ENCODE peak calls at places on chromosomes 5 and 9, in ten cellular contexts. G, D, I, C, P, X, W, Y, V and T are unnamed samples.

GRCh38 chr9:592225-592624 is 249.3 kb upstream of the DMRT1 start:
- DNase-seq in G (no peak), D (no peak), I (no peak), C (no peak), P (no peak), X (no peak), W (no peak), Y (no peak), V (no peak), T (no peak)

GRCh38 chr9:120902824-120903608 is 23.6 kb downstream of the TRAF1 start:
- DNase-seq in G (no peak), D (no peak), I (no peak), C (no peak), P (no peak), X (peak), W (no peak), Y (no peak), V (no peak), T (no peak)

GRCh38 chr5:77873239-77873638 is 97.1 kb upstream of the TBCA start:
- DNase-seq in G (no peak), D (no peak), I (no peak), C (no peak), P (no peak), X (no peak), W (no peak), Y (no peak), V (no peak), T (no peak)

GRCh38 chr5:26482076-26482816 is 556.1 kb downstream of the CDH9 start:
- DNase-seq in G (peak), D (no peak), I (no peak), C (no peak), P (no peak), X (no peak), W (no peak), Y (no peak), V (no peak), T (no peak)

GRCh38 chr9:76136986-76137385 is 246.5 kb downstream of the PCSK5 start:
- DNase-seq in G (no peak), D (no peak), I (no peak), C (no peak), P (no peak), X (no peak), W (no peak), Y (no peak), V (no peak), T (peak)

GRCh38 chr9:7979591-7979990 is 180.0 kb upstream of the DMAC1 start:
- DNase-seq in G (no peak), D (no peak), I (no peak), C (no peak), P (no peak), X (no peak), W (no peak), Y (no peak), V (no peak), T (no peak)

GRCh38 chr9:6680797-6681146 is 35.2 kb upstream of the GLDC start:
- DNase-seq in G (peak), D (peak), I (peak), C (peak), P (no peak), X (no peak), W (peak), Y (peak), V (peak), T (peak)

GRCh38 chr9:131008563-131008908 is 438 bp upstream of the LAMC3 start:
- DNase-seq in G (no peak), D (no peak), I (no peak), C (no peak), P (no peak), X (no peak), W (no peak), Y (no peak), V (no peak), T (no peak)

GRCh38 chr5:34682926-34683623 is 26.9 kb downstream of the RAI14 start:
- DNase-seq in G (no peak), D (no peak), I (no peak), C (no peak), P (no peak), X (no peak), W (no peak), Y (no peak), V (no peak), T (no peak)

GRCh38 chr9:127130661-127131538 is 8.5 kb upstream of the ANGPTL2 start:
- DNase-seq in G (no peak), D (no peak), I (no peak), C (no peak), P (peak), X (peak), W (no peak), Y (no peak), V (no peak), T (peak)

GRCh38 chr5:93578813-93579560 is 2.0 kb downstream of the NR2F1-AS1 start:
- DNase-seq in G (no peak), D (peak), I (no peak), C (no peak), P (peak), X (peak), W (no peak), Y (no peak), V (no peak), T (peak)

GRCh38 chr5:71653119-71653518 is 66.0 kb upstream of the CARTPT start:
- DNase-seq in G (peak), D (no peak), I (no peak), C (no peak), P (no peak), X (no peak), W (no peak), Y (no peak), V (no peak), T (no peak)

GRCh38 chr9:132160802-132161742 is 786 bp upstream of the NTNG2 start:
- DNase-seq in G (peak), D (peak), I (no peak), C (no peak), P (no peak), X (no peak), W (peak), Y (peak), V (no peak), T (peak)

GRCh38 chr9:32581512-32582143 is 8.7 kb upstream of the NDUFB6 start:
- DNase-seq in G (peak), D (peak), I (peak), C (no peak), P (no peak), X (no peak), W (peak), Y (no peak), V (peak), T (peak)

GRCh38 chr5:132853323-132853722 is 12.9 kb downstream of the GDF9 start:
- DNase-seq in G (no peak), D (no peak), I (no peak), C (no peak), P (no peak), X (no peak), W (no peak), Y (no peak), V (no peak), T (no peak)

GRCh38 chr9:6113312-6113711 is 97.9 kb upstream of the RANBP6 start:
- DNase-seq in G (no peak), D (no peak), I (no peak), C (no peak), P (no peak), X (no peak), W (no peak), Y (no peak), V (no peak), T (no peak)

GRCh38 chr5:111998871-111999270 is 241.9 kb upstream of the NREP start:
- DNase-seq in G (no peak), D (no peak), I (no peak), C (no peak), P (no peak), X (no peak), W (no peak), Y (no peak), V (no peak), T (no peak)

GRCh38 chr9:95626885-95627558 is 110.3 kb upstream of the PTCH1 start:
- DNase-seq in G (no peak), D (peak), I (no peak), C (peak), P (peak), X (peak), W (no peak), Y (no peak), V (no peak), T (peak)

GRCh38 chr9:136438909-136439549 is 616 bp downstream of the INPP5E start:
- DNase-seq in G (no peak), D (peak), I (peak), C (peak), P (no peak), X (no peak), W (peak), Y (peak), V (peak), T (peak)

GRCh38 chr5:71938886-71939285 is 168.4 kb upstream of the MAP1B start:
- DNase-seq in G (peak), D (no peak), I (no peak), C (no peak), P (no peak), X (no peak), W (no peak), Y (no peak), V (no peak), T (no peak)

GRCh38 chr9:35616681-35617459 is 1.3 kb downstream of the CD72 start:
- DNase-seq in G (no peak), D (peak), I (peak), C (peak), P (peak), X (peak), W (peak), Y (peak), V (peak), T (no peak)

GRCh38 chr9:70013598-70014196 is 30.0 kb upstream of the MAMDC2 start:
- DNase-seq in G (peak), D (no peak), I (no peak), C (no peak), P (peak), X (no peak), W (no peak), Y (no peak), V (no peak), T (no peak)

GRCh38 chr5:176676361-176676824 is 29.1 kb downstream of the TSPAN17 start:
- DNase-seq in G (no peak), D (no peak), I (no peak), C (no peak), P (no peak), X (no peak), W (no peak), Y (no peak), V (no peak), T (peak)

GRCh38 chr9:129357773-129358250 is 179.8 kb upstream of the IER5L start:
- DNase-seq in G (no peak), D (no peak), I (no peak), C (no peak), P (no peak), X (no peak), W (no peak), Y (no peak), V (no peak), T (no peak)

GRCh38 chr9:128144239-128145181 is 4.7 kb upstream of the LCN2 start:
- DNase-seq in G (no peak), D (no peak), I (no peak), C (no peak), P (no peak), X (no peak), W (no peak), Y (no peak), V (no peak), T (no peak)

GRCh38 chr5:166367391-166367790 is 1924.1 kb upstream of the WWC1 start:
- DNase-seq in G (no peak), D (no peak), I (no peak), C (no peak), P (no peak), X (no peak), W (no peak), Y (no peak), V (no peak), T (no peak)

GRCh38 chr5:56175465-56175864 is 57.7 kb downstream of the ANKRD55 start:
- DNase-seq in G (no peak), D (no peak), I (no peak), C (no peak), P (peak), X (no peak), W (no peak), Y (no peak), V (no peak), T (peak)

GRCh38 chr9:91043041-91043740 is 241.6 kb downstream of the SYK start:
- DNase-seq in G (no peak), D (no peak), I (no peak), C (no peak), P (no peak), X (peak), W (no peak), Y (no peak), V (no peak), T (no peak)

GRCh38 chr9:16247188-16247875 is 623.1 kb downstream of the BNC2 start:
- DNase-seq in G (no peak), D (no peak), I (no peak), C (no peak), P (no peak), X (no peak), W (no peak), Y (no peak), V (no peak), T (no peak)

GRCh38 chr5:57698785-57699184 is 216.2 kb upstream of the ACTBL2 start:
- DNase-seq in G (peak), D (no peak), I (no peak), C (no peak), P (no peak), X (no peak), W (no peak), Y (no peak), V (no peak), T (no peak)

GRCh38 chr9:91274950-91275349 is 86.8 kb downstream of the AUH start:
- DNase-seq in G (no peak), D (no peak), I (no peak), C (no peak), P (no peak), X (no peak), W (no peak), Y (no peak), V (no peak), T (no peak)

GRCh38 chr5:147558826-147559225 is 49.0 kb upstream of the DPYSL3 start:
- DNase-seq in G (peak), D (no peak), I (peak), C (no peak), P (peak), X (no peak), W (no peak), Y (no peak), V (peak), T (peak)

GRCh38 chr9:94160594-94161501 is 76.6 kb downstream of the PTPDC1 start:
- DNase-seq in G (no peak), D (no peak), I (no peak), C (no peak), P (no peak), X (no peak), W (no peak), Y (no peak), V (no peak), T (no peak)